ENCODE peak calls at places on chromosomes 3 and 15, in nine cellular contexts. K is stimulated activated CD8-positive, alpha-beta memory T cell treated with anti-CD3 and anti-CD28 coated beads, Interleukin-7, amount 100 ng/mL, for 24 hours; M is NCI-H82; I is GF-D8; J is cardiac fibroblast; T is glutamatergic neuron; Q is GM18507; G is AG04450; S is CD8-positive, alpha-beta T cell. D is an unnamed sample.

GRCh38 chr3:36932979-36933378 is 11.9 kb downstream of the TRANK1 start:
- DNase-seq in K (no peak), M (no peak), I (no peak), J (peak), T (no peak), Q (no peak), G (no peak), S (no peak), D (peak)

GRCh38 chr15:66886241-66886675 is 179.1 kb upstream of the SMAD3 start:
- DNase-seq in K (no peak), M (no peak), I (no peak), J (no peak), T (no peak), Q (no peak), G (no peak), S (no peak), D (no peak)

GRCh38 chr15:65385868-65386253 is 8.1 kb upstream of the IGDCC3 start:
- DNase-seq in K (no peak), M (no peak), I (no peak), J (peak), T (no peak), Q (no peak), G (no peak), S (no peak), D (no peak)

GRCh38 chr3:44984335-44984734 is 8.3 kb downstream of the EXOSC7 start:
- DNase-seq in K (no peak), M (no peak), I (peak), J (no peak), T (no peak), Q (no peak), G (no peak), S (no peak), D (no peak)

GRCh38 chr3:48088749-48089466 is 72.7 kb upstream of the MAP4 start:
- DNase-seq in K (peak), M (peak), I (peak), J (peak), T (peak), Q (peak), G (peak), S (peak), D (peak)

GRCh38 chr15:101288905-101289513 is 6.0 kb downstream of the SNRPA1 start:
- DNase-seq in K (no peak), M (peak), I (peak), J (peak), T (no peak), Q (no peak), G (no peak), S (no peak), D (peak)

GRCh38 chr3:14425574-14426304 is 23.3 kb downstream of the SLC6A6 start:
- DNase-seq in K (no peak), M (peak), I (peak), J (no peak), T (no peak), Q (peak), G (no peak), S (peak), D (no peak)

GRCh38 chr3:134009345-134010000 is 20.3 kb downstream of the SLCO2A1 start:
- DNase-seq in K (no peak), M (no peak), I (no peak), J (peak), T (no peak), Q (no peak), G (no peak), S (no peak), D (peak)

GRCh38 chr15:72382146-72382545 is 6.3 kb upstream of the HEXA start:
- DNase-seq in K (no peak), M (peak), I (no peak), J (no peak), T (no peak), Q (no peak), G (no peak), S (no peak), D (no peak)

GRCh38 chr3:51949121-51949520 is 6.1 kb upstream of the GPR62 start:
- DNase-seq in K (no peak), M (no peak), I (no peak), J (no peak), T (no peak), Q (no peak), G (no peak), S (no peak), D (no peak)

GRCh38 chr3:158167737-158168469 is 58.0 kb downstream of the RSRC1 start:
- DNase-seq in K (no peak), M (no peak), I (peak), J (peak), T (no peak), Q (no peak), G (peak), S (no peak), D (peak)

GRCh38 chr3:127352612-127353011 is 64.8 kb upstream of the PRR20G start:
- DNase-seq in K (no peak), M (no peak), I (no peak), J (no peak), T (no peak), Q (no peak), G (no peak), S (no peak), D (no peak)

GRCh38 chr15:74950078-74951000 is 6.2 kb downstream of the RPP25 start:
- DNase-seq in K (peak), M (peak), I (peak), J (peak), T (peak), Q (peak), G (peak), S (peak), D (peak)

GRCh38 chr15:77964193-77964592 is 113.3 kb downstream of the TBC1D2B start:
- DNase-seq in K (no peak), M (no peak), I (no peak), J (no peak), T (no peak), Q (no peak), G (no peak), S (no peak), D (no peak)

GRCh38 chr3:195823998-195824397 is 12.3 kb upstream of the MUC4 start:
- DNase-seq in K (no peak), M (no peak), I (no peak), J (no peak), T (no peak), Q (no peak), G (no peak), S (no peak), D (no peak)

GRCh38 chr3:186642014-186642413 is 1.8 kb downstream of the FETUB start:
- DNase-seq in K (no peak), M (no peak), I (no peak), J (no peak), T (no peak), Q (no peak), G (no peak), S (no peak), D (no peak)

GRCh38 chr15:46232471-46232870 is 597.6 kb downstream of the SQOR start:
- DNase-seq in K (no peak), M (no peak), I (no peak), J (no peak), T (no peak), Q (no peak), G (no peak), S (no peak), D (no peak)

GRCh38 chr3:147161833-147162232 is 244.5 kb downstream of the ZIC4 start:
- DNase-seq in K (no peak), M (no peak), I (no peak), J (no peak), T (no peak), Q (no peak), G (no peak), S (no peak), D (no peak)

GRCh38 chr15:77525411-77525811 is 104.7 kb downstream of the HMG20A start:
- DNase-seq in K (no peak), M (peak), I (no peak), J (no peak), T (no peak), Q (no peak), G (no peak), S (no peak), D (no peak)

GRCh38 chr3:50260942-50261441 is 8.0 kb upstream of the SEMA3B start:
- DNase-seq in K (no peak), M (no peak), I (no peak), J (no peak), T (no peak), Q (no peak), G (no peak), S (no peak), D (no peak)

GRCh38 chr3:126851382-126851781 is 131.5 kb upstream of the PLXNA1 start:
- DNase-seq in K (no peak), M (no peak), I (no peak), J (no peak), T (no peak), Q (no peak), G (no peak), S (no peak), D (no peak)

GRCh38 chr3:141412936-141413354 is 44.6 kb downstream of the ZBTB38 start:
- DNase-seq in K (no peak), M (no peak), I (no peak), J (peak), T (no peak), Q (no peak), G (peak), S (no peak), D (peak)

GRCh38 chr15:93523490-93523889 is 434.5 kb upstream of the RGMA start:
- DNase-seq in K (no peak), M (no peak), I (no peak), J (no peak), T (no peak), Q (no peak), G (no peak), S (no peak), D (no peak)

GRCh38 chr3:9231006-9231405 is 18.4 kb downstream of the SRGAP3 start:
- DNase-seq in K (no peak), M (no peak), I (no peak), J (no peak), T (no peak), Q (no peak), G (no peak), S (no peak), D (no peak)

GRCh38 chr3:46881819-46882376 is 4.4 kb downstream of the PTH1R start:
- DNase-seq in K (no peak), M (peak), I (no peak), J (no peak), T (peak), Q (no peak), G (no peak), S (peak), D (no peak)

GRCh38 chr15:79093352-79093935 is 2.9 kb upstream of the RASGRF1 start:
- DNase-seq in K (no peak), M (no peak), I (no peak), J (no peak), T (no peak), Q (no peak), G (no peak), S (no peak), D (no peak)